ENCODE peak calls at places on chromosome 10, in ten cellular contexts. B, L, G, C, E, Y, F, X, N and R are unnamed samples.

GRCh38 chr10:96344178-96344577 is 14.6 kb downstream of the OPALIN start:
- DNase-seq in B (no peak), L (no peak), G (no peak), C (no peak), E (no peak), Y (no peak), F (no peak), X (no peak), N (no peak), R (no peak)

GRCh38 chr10:26571655-26572054 is 125.8 kb upstream of the PDSS1 start:
- DNase-seq in B (no peak), L (no peak), G (no peak), C (no peak), E (no peak), Y (no peak), F (no peak), X (no peak), N (peak), R (no peak)

GRCh38 chr10:49760789-49761188 is 1.3 kb downstream of the OGDHL start:
- DNase-seq in B (no peak), L (no peak), G (no peak), C (no peak), E (no peak), Y (no peak), F (no peak), X (no peak), N (no peak), R (no peak)

GRCh38 chr10:123081896-123082295 is 53.9 kb upstream of the HMX3 start:
- DNase-seq in B (no peak), L (no peak), G (no peak), C (no peak), E (no peak), Y (no peak), F (no peak), X (no peak), N (no peak), R (no peak)

GRCh38 chr10:72243822-72244437 is 27.9 kb upstream of the ASCC1 start:
- DNase-seq in B (no peak), L (no peak), G (no peak), C (no peak), E (peak), Y (peak), F (peak), X (peak), N (peak), R (no peak)

GRCh38 chr10:97549587-97550322 is 22.8 kb upstream of the ANKRD2 start:
- DNase-seq in B (no peak), L (peak), G (no peak), C (no peak), E (no peak), Y (peak), F (no peak), X (no peak), N (peak), R (no peak)

GRCh38 chr10:5948999-5949759 is 28.2 kb downstream of the IL15RA start:
- DNase-seq in B (no peak), L (peak), G (peak), C (peak), E (peak), Y (peak), F (peak), X (peak), N (peak), R (no peak)

GRCh38 chr10:29392376-29393021 is 103.6 kb downstream of the LYZL1 start:
- DNase-seq in B (no peak), L (peak), G (peak), C (peak), E (peak), Y (peak), F (no peak), X (peak), N (peak), R (peak)

GRCh38 chr10:79938728-79939380 is 10.1 kb downstream of the SFTPD start:
- DNase-seq in B (no peak), L (no peak), G (no peak), C (peak), E (no peak), Y (peak), F (no peak), X (peak), N (no peak), R (no peak)

GRCh38 chr10:19133992-19134391 is 85.4 kb downstream of the MALRD1 start:
- DNase-seq in B (no peak), L (peak), G (no peak), C (no peak), E (no peak), Y (no peak), F (no peak), X (no peak), N (no peak), R (no peak)

GRCh38 chr10:23422003-23422411 is 16.9 kb upstream of the OTUD1 start:
- DNase-seq in B (no peak), L (no peak), G (no peak), C (no peak), E (no peak), Y (no peak), F (no peak), X (no peak), N (no peak), R (no peak)

GRCh38 chr10:77809336-77809735 is 117.2 kb downstream of the DLG5 start:
- DNase-seq in B (no peak), L (no peak), G (no peak), C (no peak), E (no peak), Y (no peak), F (no peak), X (no peak), N (no peak), R (no peak)

GRCh38 chr10:113961261-113961938 is 82.3 kb upstream of the ADRB1 start:
- DNase-seq in B (no peak), L (peak), G (peak), C (no peak), E (no peak), Y (no peak), F (peak), X (no peak), N (no peak), R (peak)

GRCh38 chr10:33391611-33392010 is 57.1 kb upstream of the NRP1 start:
- DNase-seq in B (no peak), L (no peak), G (no peak), C (no peak), E (no peak), Y (no peak), F (no peak), X (no peak), N (no peak), R (no peak)

GRCh38 chr10:62924344-62924748 is 108.2 kb upstream of the EGR2 start:
- DNase-seq in B (no peak), L (peak), G (no peak), C (no peak), E (no peak), Y (no peak), F (no peak), X (no peak), N (no peak), R (no peak)

GRCh38 chr10:30254926-30255325 is 94.2 kb downstream of the MTPAP start:
- DNase-seq in B (no peak), L (no peak), G (no peak), C (no peak), E (no peak), Y (no peak), F (no peak), X (no peak), N (no peak), R (no peak)

GRCh38 chr10:43342279-43343125 is 28.9 kb upstream of the FXYD4 start:
- DNase-seq in B (no peak), L (no peak), G (no peak), C (no peak), E (no peak), Y (no peak), F (no peak), X (no peak), N (no peak), R (no peak)

GRCh38 chr10:76285012-76285411 is 853.6 kb downstream of the LRMDA start:
- DNase-seq in B (no peak), L (no peak), G (no peak), C (no peak), E (no peak), Y (peak), F (no peak), X (peak), N (peak), R (no peak)

GRCh38 chr10:50512214-50512595 is 111.6 kb downstream of the SGMS1 start:
- DNase-seq in B (no peak), L (no peak), G (no peak), C (no peak), E (no peak), Y (peak), F (no peak), X (no peak), N (no peak), R (no peak)

GRCh38 chr10:21020545-21020944 is 123.4 kb upstream of the NEBL start:
- DNase-seq in B (peak), L (peak), G (peak), C (peak), E (no peak), Y (peak), F (no peak), X (no peak), N (peak), R (no peak)

GRCh38 chr10:132742837-132743194 is 43.1 kb downstream of the NKX6-2 start:
- DNase-seq in B (no peak), L (no peak), G (no peak), C (no peak), E (no peak), Y (peak), F (no peak), X (no peak), N (no peak), R (no peak)

GRCh38 chr10:121157998-121158397 is 306.8 kb downstream of the WDR11 start:
- DNase-seq in B (no peak), L (no peak), G (no peak), C (peak), E (no peak), Y (no peak), F (peak), X (no peak), N (no peak), R (no peak)

GRCh38 chr10:63593576-63593975 is 72.4 kb downstream of the REEP3 start:
- DNase-seq in B (no peak), L (no peak), G (no peak), C (no peak), E (no peak), Y (peak), F (no peak), X (no peak), N (no peak), R (no peak)

GRCh38 chr10:9670911-9671310 is 1346.8 kb upstream of the CELF2 start:
- DNase-seq in B (no peak), L (peak), G (no peak), C (no peak), E (no peak), Y (no peak), F (no peak), X (no peak), N (no peak), R (no peak)

GRCh38 chr10:12699258-12699700 is 302.2 kb downstream of the CCDC3 start:
- DNase-seq in B (no peak), L (no peak), G (no peak), C (no peak), E (peak), Y (no peak), F (no peak), X (no peak), N (no peak), R (no peak)

GRCh38 chr10:66535418-66535817 is 390.4 kb upstream of the LRRTM3 start:
- DNase-seq in B (no peak), L (no peak), G (no peak), C (no peak), E (no peak), Y (no peak), F (no peak), X (no peak), N (no peak), R (no peak)

GRCh38 chr10:13354783-13355182 is 6.7 kb upstream of the SEPHS1 start:
- DNase-seq in B (no peak), L (no peak), G (no peak), C (no peak), E (no peak), Y (no peak), F (no peak), X (no peak), N (no peak), R (no peak)

GRCh38 chr10:114542373-114542772 is 115.7 kb downstream of the ABLIM1 start:
- DNase-seq in B (no peak), L (no peak), G (no peak), C (no peak), E (no peak), Y (no peak), F (no peak), X (no peak), N (no peak), R (no peak)

GRCh38 chr10:86681047-86681446 is 12.7 kb downstream of the LDB3 start:
- DNase-seq in B (no peak), L (no peak), G (no peak), C (no peak), E (peak), Y (no peak), F (peak), X (no peak), N (peak), R (no peak)

GRCh38 chr10:95462740-95463667 is 98.2 kb downstream of the SORBS1 start:
- DNase-seq in B (no peak), L (no peak), G (no peak), C (no peak), E (no peak), Y (no peak), F (no peak), X (no peak), N (no peak), R (no peak)

GRCh38 chr10:131790021-131790420 is 110.8 kb upstream of the PPP2R2D start:
- DNase-seq in B (peak), L (peak), G (peak), C (no peak), E (no peak), Y (no peak), F (no peak), X (no peak), N (peak), R (no peak)